ENCODE peak calls at places on chromosomes 7 and 10, in five cellular contexts. Q is HCT116, M is left lung, J is upper lobe of right lung, A is GM12878. F is an unnamed sample. For H3K4me1, the result is how much of the 10 kb centered on the place peaks cover.

GRCh38 chr10:57638411-57638810 is 629.3 kb downstream of the IPMK start:
- DNase-seq in A (no peak), Q (no peak), J (no peak), M (no peak), F (no peak)

GRCh38 chr10:118991326-118991725 is 38.2 kb upstream of the NANOS1 start:
- DNase-seq in A (no peak), M (no peak), Q (no peak), J (no peak), F (no peak)

GRCh38 chr10:124243702-124244121 is 150.3 kb upstream of the CHST15 start:
- DNase-seq in Q (no peak), A (no peak), J (no peak), M (no peak), F (no peak)

GRCh38 chr7:25297231-25297630 is 68.9 kb upstream of the NPVF start:
- DNase-seq in A (no peak), Q (no peak), J (no peak), M (no peak), F (no peak)

GRCh38 chr10:50250058-50250854 is 1.1 kb downstream of the ASAH2 start:
- DNase-seq in A (no peak), M (no peak), J (no peak), Q (no peak), F (no peak)

GRCh38 chr7:115040526-115040925 is 118.6 kb downstream of the MDFIC start:
- DNase-seq in J (no peak), M (no peak), Q (no peak), A (no peak), F (no peak)

GRCh38 chr7:30528779-30529178 is 24.1 kb upstream of the GGCT start:
- DNase-seq in A (no peak), J (no peak), Q (no peak), M (no peak), F (no peak)

GRCh38 chr10:22246680-22247391 is 29.0 kb upstream of the EBLN1 start:
- DNase-seq in Q (peak), J (no peak), A (no peak), M (no peak), F (no peak)

GRCh38 chr10:101453318-101453717 is 99.4 kb downstream of the BTRC start:
- DNase-seq in M (no peak), J (no peak), A (no peak), Q (no peak), F (no peak)

GRCh38 chr7:117582219-117582704 is 102.4 kb downstream of the CFTR start:
- DNase-seq in A (no peak), Q (no peak), M (no peak), J (no peak), F (peak)

GRCh38 chr7:151736403-151736909 is 140.5 kb downstream of the PRKAG2 start:
- DNase-seq in A (no peak), Q (peak), M (peak), J (no peak), F (peak)

GRCh38 chr7:55325371-55325792 is 39.8 kb upstream of the LANCL2 start:
- DNase-seq in J (no peak), A (no peak), Q (no peak), M (no peak), F (peak)

GRCh38 chr10:58457761-58458616 is 54.7 kb upstream of the BICC1 start:
- DNase-seq in A (no peak), M (no peak), Q (no peak), J (no peak), F (peak)

GRCh38 chr7:81410471-81411117 is 359.3 kb downstream of the HGF start:
- DNase-seq in M (no peak), J (no peak), A (no peak), Q (no peak), F (no peak)

GRCh38 chr7:94654764-94655561 is 970 bp downstream of the SGCE start:
- DNase-seq in M (no peak), J (no peak), A (no peak), Q (no peak), F (peak)

GRCh38 chr7:22864855-22865606 is 42.4 kb upstream of the TOMM7 start:
- DNase-seq in M (no peak), A (no peak), J (no peak), Q (no peak), F (no peak)

GRCh38 chr10:43032613-43033012 is 44.3 kb upstream of the RET start:
- DNase-seq in J (no peak), A (no peak), Q (no peak), M (no peak), F (no peak)

GRCh38 chr7:113504691-113505090 is 386.3 kb upstream of the SMIM30 start:
- DNase-seq in A (no peak), J (no peak), Q (no peak), M (no peak), F (no peak)

GRCh38 chr10:124670849-124671248 is 73.3 kb downstream of the FAM53B start:
- DNase-seq in A (no peak), Q (no peak), J (peak), M (peak), F (no peak)

GRCh38 chr7:43888983-43889945 is 17.1 kb downstream of the URGCP start:
- DNase-seq in A (no peak), M (no peak), J (no peak), Q (no peak), F (no peak)

GRCh38 chr10:71573562-71574300 is 145.8 kb downstream of the C10orf105 start:
- DNase-seq in J (peak), A (no peak), Q (no peak), M (no peak), F (no peak)

GRCh38 chr7:4247106-4247876 is 434.8 kb upstream of the FOXK1 start:
- DNase-seq in M (no peak), Q (no peak), J (peak), A (no peak), F (no peak)

GRCh38 chr10:133456041-133456951 is 2.6 kb downstream of the SCART1 start:
- DNase-seq in J (no peak), A (no peak), Q (no peak), M (no peak), F (no peak)

GRCh38 chr10:42691361-42692120 is 53.2 kb upstream of the ZNF33B start:
- DNase-seq in M (no peak), Q (no peak), A (no peak), J (no peak), F (no peak)

GRCh38 chr7:19181634-19182033 is 36.4 kb upstream of the FERD3L start:
- DNase-seq in A (no peak), M (no peak), Q (no peak), J (no peak), F (no peak)

GRCh38 chr10:28677889-28678686 is 767 bp downstream of the BAMBI start:
- DNase-seq in M (no peak), A (no peak), J (peak), Q (no peak), F (peak)

GRCh38 chr10:60171436-60172013 is 218.2 kb downstream of the ANK3 start:
- DNase-seq in A (no peak), J (no peak), M (no peak), Q (no peak), F (no peak)

GRCh38 chr7:54877683-54878082 is 118.7 kb upstream of the SEC61G start:
- DNase-seq in M (no peak), A (no peak), J (no peak), Q (peak), F (no peak)

GRCh38 chr10:48494073-48494472 is 110.8 kb downstream of the ARHGAP22 start:
- DNase-seq in A (no peak), Q (no peak), J (no peak), M (no peak), F (no peak)

GRCh38 chr7:74101061-74101681 is 17.6 kb downstream of the LIMK1 start:
- DNase-seq in Q (no peak), J (no peak), M (no peak), A (peak), F (no peak)

GRCh38 chr7:73850781-73851207 is 8.5 kb upstream of the METTL27 start:
- DNase-seq in M (no peak), A (no peak), Q (peak), J (no peak), F (peak)

GRCh38 chr7:2037301-2037804 is 195.4 kb downstream of the MAD1L1 start:
- DNase-seq in J (peak), M (peak), A (no peak), Q (no peak), F (peak)

GRCh38 chr10:132169766-132170560 is 16.8 kb upstream of the DPYSL4 start:
- DNase-seq in Q (no peak), A (no peak), M (peak), J (peak), F (peak)
- TF ChIP-seq CTCF in Q (peak), A (no peak), M (no peak), J (no peak), F (no peak)

DNA sequence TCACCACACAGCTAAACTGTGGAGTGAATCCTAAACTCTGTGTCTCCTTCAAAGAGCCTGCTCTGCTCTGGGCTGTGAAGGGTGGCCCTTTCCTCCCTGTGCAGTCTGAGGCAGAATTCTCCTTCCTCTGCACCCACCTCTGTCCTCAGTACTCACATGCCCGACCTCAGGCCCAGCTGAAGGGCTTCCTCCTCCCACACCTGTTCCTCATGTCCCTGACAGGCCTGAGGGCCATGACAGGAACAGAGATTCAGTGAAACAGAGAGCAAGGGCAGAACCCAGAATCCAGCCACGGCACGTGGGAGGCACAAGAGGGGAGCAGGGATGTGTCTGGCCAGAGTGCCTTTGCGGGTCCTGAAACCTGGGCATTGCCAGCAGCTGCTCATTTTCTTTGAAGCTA is 13.9 kb downstream of the CREB3L2 start:
- DNase-seq in A (peak), M (no peak), J (no peak), Q (no peak), F (no peak)
- H3K4me1 ChIP-seq in A (half or more), M (half or more), J (half or more), Q (under half), F (half or more)

GRCh38 chr10:84567133-84567532 is 238.7 kb downstream of the CCSER2 start:
- DNase-seq in J (no peak), Q (no peak), M (no peak), A (no peak), F (no peak)

GRCh38 chr10:84565881-84566280 is 237.5 kb downstream of the CCSER2 start:
- DNase-seq in A (no peak), Q (no peak), M (no peak), J (no peak), F (no peak)

GRCh38 chr10:84574101-84574500 is 245.7 kb downstream of the CCSER2 start:
- DNase-seq in M (no peak), Q (no peak), A (no peak), J (no peak), F (no peak)

GRCh38 chr10:84571146-84571545 is 242.8 kb downstream of the CCSER2 start:
- DNase-seq in Q (no peak), J (no peak), A (no peak), M (no peak), F (no peak)
- TF ChIP-seq CTCF in Q (no peak), J (no peak), A (no peak), M (no peak), F (no peak)

GRCh38 chr10:62108768-62109430 is 159.7 kb downstream of the RTKN2 start:
- DNase-seq in J (no peak), M (no peak), Q (no peak), A (no peak), F (no peak)
- H3K4me1 ChIP-seq in J (under half), M (under half), Q (under half), A (under half), F (under half)

GRCh38 chr7:158409120-158409519 is 178.5 kb downstream of the PTPRN2 start:
- DNase-seq in M (no peak), Q (no peak), J (peak), A (no peak), F (peak)

GRCh38 chr7:158409816-158410330 is 177.8 kb downstream of the PTPRN2 start:
- DNase-seq in A (no peak), Q (no peak), M (no peak), J (peak), F (no peak)

GRCh38 chr7:158406817-158407216 is 180.8 kb downstream of the PTPRN2 start:
- DNase-seq in J (peak), M (no peak), Q (no peak), A (no peak), F (no peak)

GRCh38 chr7:158406364-158406763 is 181.3 kb downstream of the PTPRN2 start:
- DNase-seq in M (no peak), A (no peak), Q (no peak), J (peak), F (peak)

GRCh38 chr7:158407581-158408331 is 179.9 kb downstream of the PTPRN2 start:
- DNase-seq in J (peak), Q (peak), M (no peak), A (no peak), F (no peak)
- TF ChIP-seq CTCF in J (peak), Q (peak), M (peak), A (peak), F (no peak)

GRCh38 chr10:46538155-46538554 is 18.3 kb downstream of the GPRIN2 start:
- DNase-seq in J (no peak), A (no peak), Q (no peak), M (no peak), F (no peak)
- H3K4me1 ChIP-seq in J (under half), A (under half), Q (under half), M (under half), F (under half)